ENCODE peak calls at places on chromosome 19, in seven cellular contexts. U is H9, G is neuronal stem cell, O is mesendoderm, I is IMR-90, E is mesenchymal stem cell, Z is trophoblast cell. Q is an unnamed sample.

GRCh38 chr19:48770223-48770622 is 14.9 kb downstream of the FGF21 start:
- DNase-seq in U (no peak), G (no peak), O (no peak), I (no peak), E (no peak), Z (peak; percentile 97), Q (no peak)

GRCh38 chr19:55689366-55690108 is 14.5 kb downstream of the EPN1 start:
- DNase-seq in U (no peak), G (no peak), O (no peak), I (no peak), E (no peak), Z (no peak), Q (no peak)

GRCh38 chr19:45340899-45341453 is 426 bp downstream of the KLC3 start:
- DNase-seq in U (peak; percentile 51), G (no peak), O (peak; percentile 24), I (peak; percentile 8), E (peak; percentile 29), Z (no peak), Q (no peak)

GRCh38 chr19:18153555-18154134 is 682 bp downstream of the PIK3R2 start:
- DNase-seq in U (no peak), G (no peak), O (no peak), I (no peak), E (no peak), Z (no peak), Q (no peak)

GRCh38 chr19:29966594-29967249 is 24.7 kb downstream of the URI1 start:
- DNase-seq in U (no peak), G (no peak), O (peak; percentile 14), I (peak; percentile 34), E (peak; percentile 33), Z (no peak), Q (no peak)

GRCh38 chr19:1624458-1624857 is 19.2 kb upstream of the UQCR11 start:
- DNase-seq in U (peak; percentile 86), G (peak; percentile 41), O (peak; percentile 84), I (peak; percentile 37), E (peak; percentile 67), Z (peak; percentile 79), Q (peak; percentile 49)

GRCh38 chr19:53960187-53960586 is 2.5 kb upstream of the CACNG8 start:
- DNase-seq in U (no peak), G (no peak), O (no peak), I (no peak), E (no peak), Z (no peak), Q (no peak)

GRCh38 chr19:51006406-51006805 is 5.0 kb upstream of the KLK8 start:
- DNase-seq in U (no peak), G (no peak), O (no peak), I (no peak), E (no peak), Z (no peak), Q (no peak)

GRCh38 chr19:677201-677600 is 1.0 kb downstream of the FSTL3 start:
- DNase-seq in U (no peak), G (no peak), O (no peak), I (peak; percentile 79), E (peak; percentile 88), Z (peak; percentile 65), Q (no peak)

GRCh38 chr19:17751103-17751911 is at the start of gene FCHO1:
- DNase-seq in U (no peak), G (no peak), O (no peak), I (no peak), E (no peak), Z (no peak), Q (no peak)

GRCh38 chr19:15758379-15758778 is 20.6 kb downstream of the OR10H3 start:
- DNase-seq in U (no peak), G (no peak), O (no peak), I (no peak), E (no peak), Z (no peak), Q (no peak)

GRCh38 chr19:21850636-21851255 is 14.8 kb upstream of the ZNF43 start:
- DNase-seq in U (no peak), G (no peak), O (peak; percentile 4), I (no peak), E (no peak), Z (peak; percentile 98), Q (no peak)

GRCh38 chr19:45306040-45306439 is 16.6 kb downstream of the CKM start:
- DNase-seq in U (no peak), G (no peak), O (no peak), I (no peak), E (no peak), Z (peak; percentile 18), Q (no peak)

GRCh38 chr19:16441661-16442071 is 30.1 kb downstream of the EPS15L1 start:
- DNase-seq in U (peak; percentile 71), G (peak; percentile 38), O (peak; percentile 66), I (no peak), E (peak; percentile 28), Z (peak; percentile 66), Q (peak; percentile 78)

GRCh38 chr19:5309438-5310204 is 31.0 kb downstream of the PTPRS start:
- DNase-seq in U (peak; percentile 67), G (no peak), O (peak; percentile 40), I (no peak), E (no peak), Z (no peak), Q (no peak)

GRCh38 chr19:49110567-49110966 is 3.6 kb upstream of the LIN7B start:
- DNase-seq in U (no peak), G (no peak), O (no peak), I (peak; percentile 62), E (peak; percentile 63), Z (no peak), Q (no peak)

GRCh38 chr19:38685666-38686529 is 38.4 kb downstream of the ACTN4 start:
- DNase-seq in U (peak; percentile 56), G (no peak), O (peak; percentile 85), I (peak; percentile 73), E (peak; percentile 87), Z (peak; percentile 58), Q (no peak)

GRCh38 chr19:964761-965694 is 19.1 kb upstream of the WDR18 start:
- DNase-seq in U (no peak), G (no peak), O (peak; percentile 75), I (peak; percentile 31), E (peak; percentile 20), Z (peak; percentile 47), Q (no peak)

GRCh38 chr19:39372047-39372802 is 18.7 kb downstream of the PAF1 start:
- DNase-seq in U (no peak), G (no peak), O (no peak), I (peak; percentile 93), E (peak; percentile 72), Z (no peak), Q (no peak)

DNA sequence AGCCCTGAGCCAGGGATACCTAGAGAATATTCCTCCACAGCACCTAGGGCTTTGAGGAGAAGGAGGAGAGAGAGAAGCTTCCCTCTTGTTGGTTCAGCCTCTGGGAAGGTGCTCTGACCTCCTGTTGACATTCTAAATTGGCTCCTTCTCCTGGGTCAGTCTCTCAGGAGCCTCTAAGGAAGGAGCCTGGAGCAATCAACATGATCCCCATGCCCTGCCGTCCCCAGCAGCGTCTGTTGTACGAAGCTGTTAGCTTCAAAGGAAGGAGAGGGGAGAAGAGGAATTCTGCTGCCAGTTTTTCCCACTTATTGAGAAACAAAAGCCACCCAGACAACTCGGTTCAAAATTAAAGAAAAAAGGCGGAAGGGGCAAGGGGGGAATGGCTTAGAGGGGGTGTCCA is 116.4 kb upstream of the CACNA1A start:
- DNase-seq in U (no peak), G (no peak), O (peak; percentile 45), I (no peak), E (no peak), Z (no peak), Q (no peak)
- H3K4ac ChIP-seq in U (no peak overlapping the region), G (no peak overlapping the region), O (no peak overlapping the region), I (peak overlapping the region; percentile 56), E (no peak overlapping the region), Z (no peak overlapping the region), Q (no peak overlapping the region)

GRCh38 chr19:10450853-10451609 is 30.7 kb downstream of the PDE4A start:
- DNase-seq in U (peak; percentile 94), G (no peak), O (peak; percentile 55), I (no peak), E (no peak), Z (no peak), Q (peak; percentile 81)
- H2BK5ac ChIP-seq in U (no peak overlapping the region), G (peak overlapping the region; percentile 18), O (no peak overlapping the region), I (no peak overlapping the region), E (no peak overlapping the region), Z (no peak overlapping the region), Q (no peak overlapping the region)

GRCh38 chr19:47432091-47432490 is 12.8 kb upstream of the MEIS3 start:
- DNase-seq in U (no peak), G (no peak), O (no peak), I (no peak), E (no peak), Z (no peak), Q (no peak)

GRCh38 chr19:47434088-47434487 is 14.8 kb upstream of the MEIS3 start:
- DNase-seq in U (no peak), G (no peak), O (no peak), I (no peak), E (no peak), Z (no peak), Q (no peak)

GRCh38 chr19:47435196-47435595 is 15.9 kb upstream of the MEIS3 start:
- DNase-seq in U (no peak), G (no peak), O (no peak), I (no peak), E (no peak), Z (no peak), Q (no peak)

GRCh38 chr19:47432499-47432898 is 13.2 kb upstream of the MEIS3 start:
- DNase-seq in U (no peak), G (no peak), O (no peak), I (no peak), E (no peak), Z (no peak), Q (no peak)

GRCh38 chr19:47433121-47433520 is 13.8 kb upstream of the MEIS3 start:
- DNase-seq in U (no peak), G (no peak), O (no peak), I (no peak), E (no peak), Z (no peak), Q (no peak)
- H3K4ac ChIP-seq in U (no peak overlapping the region), G (no peak overlapping the region), O (no peak overlapping the region), I (no peak overlapping the region), E (no peak overlapping the region), Z (no peak overlapping the region), Q (no peak overlapping the region)

GRCh38 chr19:7932930-7933300 is 7.0 kb upstream of the CTXN1 start:
- DNase-seq in U (no peak), G (no peak), O (no peak), I (no peak), E (no peak), Z (no peak), Q (no peak)
- H2BK5ac ChIP-seq in U (no peak overlapping the region), G (no peak overlapping the region), O (no peak overlapping the region), I (no peak overlapping the region), E (no peak overlapping the region), Z (no peak overlapping the region), Q (no peak overlapping the region)

Q was measured in H1.